ENCODE peak calls at places on chromosome 2, in ten cellular contexts. One of them, this sample, is unnamed.

GRCh38 chr2:42493885-42494433 is at the start of gene KCNG3:
- DNase-seq in IMR-90: peak
- DNase-seq in A549: peak
- DNase-seq in AG09319: no peak
- DNase-seq in HCT116: no peak
- DNase-seq in NCI-H1105 treated with DMSO at 0.1 percent for 48 hours: peak
- DNase-seq in NCI-H1092 treated with DMSO at 0.1 percent for 48 hours: peak
- DNase-seq in COLO829: peak
- DNase-seq in left ventricle myocardium inferior: peak
- DNase-seq in fibroblast of the aortic adventitia: no peak
- DNase-seq in this sample: no peak

GRCh38 chr2:120625865-120626560 is 109.7 kb upstream of the GLI2 start:
- DNase-seq in IMR-90: no peak
- DNase-seq in A549: no peak
- DNase-seq in AG09319: no peak
- DNase-seq in HCT116: no peak
- DNase-seq in NCI-H1105 treated with DMSO at 0.1 percent for 48 hours: no peak
- DNase-seq in NCI-H1092 treated with DMSO at 0.1 percent for 48 hours: peak
- DNase-seq in COLO829: no peak
- DNase-seq in left ventricle myocardium inferior: no peak
- DNase-seq in fibroblast of the aortic adventitia: no peak
- DNase-seq in this sample: no peak

GRCh38 chr2:156445311-156446218 is 9.4 kb downstream of the GPD2 start:
- DNase-seq in IMR-90: peak
- DNase-seq in A549: no peak
- DNase-seq in AG09319: peak
- DNase-seq in HCT116: no peak
- DNase-seq in NCI-H1105 treated with DMSO at 0.1 percent for 48 hours: no peak
- DNase-seq in NCI-H1092 treated with DMSO at 0.1 percent for 48 hours: no peak
- DNase-seq in COLO829: peak
- DNase-seq in left ventricle myocardium inferior: no peak
- DNase-seq in fibroblast of the aortic adventitia: peak
- DNase-seq in this sample: peak

GRCh38 chr2:160014227-160014626 is 48.2 kb downstream of the PLA2R1 start:
- DNase-seq in IMR-90: no peak
- DNase-seq in A549: no peak
- DNase-seq in AG09319: no peak
- DNase-seq in HCT116: no peak
- DNase-seq in NCI-H1105 treated with DMSO at 0.1 percent for 48 hours: no peak
- DNase-seq in NCI-H1092 treated with DMSO at 0.1 percent for 48 hours: no peak
- DNase-seq in COLO829: no peak
- DNase-seq in left ventricle myocardium inferior: no peak
- DNase-seq in fibroblast of the aortic adventitia: peak
- DNase-seq in this sample: no peak

GRCh38 chr2:197028230-197028629 is 101.7 kb upstream of the PGAP1 start:
- DNase-seq in IMR-90: peak
- DNase-seq in A549: peak
- DNase-seq in AG09319: no peak
- DNase-seq in HCT116: peak
- DNase-seq in NCI-H1105 treated with DMSO at 0.1 percent for 48 hours: no peak
- DNase-seq in NCI-H1092 treated with DMSO at 0.1 percent for 48 hours: no peak
- DNase-seq in COLO829: peak
- DNase-seq in left ventricle myocardium inferior: no peak
- DNase-seq in fibroblast of the aortic adventitia: peak
- DNase-seq in this sample: peak

GRCh38 chr2:210537021-210537650 is 19.3 kb upstream of the CPS1 start:
- DNase-seq in IMR-90: no peak
- DNase-seq in A549: no peak
- DNase-seq in AG09319: no peak
- DNase-seq in HCT116: no peak
- DNase-seq in NCI-H1105 treated with DMSO at 0.1 percent for 48 hours: peak
- DNase-seq in NCI-H1092 treated with DMSO at 0.1 percent for 48 hours: no peak
- DNase-seq in COLO829: no peak
- DNase-seq in left ventricle myocardium inferior: no peak
- DNase-seq in fibroblast of the aortic adventitia: no peak
- DNase-seq in this sample: no peak

GRCh38 chr2:98463988-98464771 is 19.5 kb downstream of the INPP4A start:
- DNase-seq in IMR-90: no peak
- DNase-seq in A549: no peak
- DNase-seq in AG09319: no peak
- DNase-seq in HCT116: no peak
- DNase-seq in NCI-H1105 treated with DMSO at 0.1 percent for 48 hours: no peak
- DNase-seq in NCI-H1092 treated with DMSO at 0.1 percent for 48 hours: no peak
- DNase-seq in COLO829: no peak
- DNase-seq in left ventricle myocardium inferior: no peak
- DNase-seq in fibroblast of the aortic adventitia: no peak
- DNase-seq in this sample: no peak

GRCh38 chr2:237859533-237860272 is at the start of gene RAMP1:
- DNase-seq in IMR-90: peak
- DNase-seq in A549: no peak
- DNase-seq in AG09319: no peak
- DNase-seq in HCT116: no peak
- DNase-seq in NCI-H1105 treated with DMSO at 0.1 percent for 48 hours: no peak
- DNase-seq in NCI-H1092 treated with DMSO at 0.1 percent for 48 hours: no peak
- DNase-seq in COLO829: no peak
- DNase-seq in left ventricle myocardium inferior: no peak
- DNase-seq in fibroblast of the aortic adventitia: no peak
- DNase-seq in this sample: no peak

GRCh38 chr2:29502452-29502851 is 387.2 kb downstream of the CLIP4 start:
- DNase-seq in IMR-90: peak
- DNase-seq in A549: no peak
- DNase-seq in AG09319: no peak
- DNase-seq in HCT116: no peak
- DNase-seq in NCI-H1105 treated with DMSO at 0.1 percent for 48 hours: no peak
- DNase-seq in NCI-H1092 treated with DMSO at 0.1 percent for 48 hours: no peak
- DNase-seq in COLO829: no peak
- DNase-seq in left ventricle myocardium inferior: no peak
- DNase-seq in fibroblast of the aortic adventitia: peak
- DNase-seq in this sample: no peak

GRCh38 chr2:96962567-96963203 is 23.7 kb downstream of the FAM178B start:
- DNase-seq in IMR-90: no peak
- DNase-seq in A549: no peak
- DNase-seq in AG09319: no peak
- DNase-seq in HCT116: no peak
- DNase-seq in NCI-H1105 treated with DMSO at 0.1 percent for 48 hours: no peak
- DNase-seq in NCI-H1092 treated with DMSO at 0.1 percent for 48 hours: no peak
- DNase-seq in COLO829: peak
- DNase-seq in left ventricle myocardium inferior: no peak
- DNase-seq in fibroblast of the aortic adventitia: no peak
- DNase-seq in this sample: no peak

GRCh38 chr2:32865399-32866068 is 81.2 kb upstream of the LTBP1 start:
- DNase-seq in IMR-90: peak
- DNase-seq in A549: no peak
- DNase-seq in AG09319: peak
- DNase-seq in HCT116: peak
- DNase-seq in NCI-H1105 treated with DMSO at 0.1 percent for 48 hours: no peak
- DNase-seq in NCI-H1092 treated with DMSO at 0.1 percent for 48 hours: no peak
- DNase-seq in COLO829: no peak
- DNase-seq in left ventricle myocardium inferior: no peak
- DNase-seq in fibroblast of the aortic adventitia: peak
- DNase-seq in this sample: peak

GRCh38 chr2:226721541-226721940 is 78.1 kb downstream of the IRS1 start:
- DNase-seq in IMR-90: peak
- DNase-seq in A549: no peak
- DNase-seq in AG09319: no peak
- DNase-seq in HCT116: no peak
- DNase-seq in NCI-H1105 treated with DMSO at 0.1 percent for 48 hours: no peak
- DNase-seq in NCI-H1092 treated with DMSO at 0.1 percent for 48 hours: no peak
- DNase-seq in COLO829: no peak
- DNase-seq in left ventricle myocardium inferior: peak
- DNase-seq in fibroblast of the aortic adventitia: peak
- DNase-seq in this sample: no peak

GRCh38 chr2:69585855-69586560 is 57.5 kb downstream of the AAK1 start:
- DNase-seq in IMR-90: no peak
- DNase-seq in A549: no peak
- DNase-seq in AG09319: no peak
- DNase-seq in HCT116: no peak
- DNase-seq in NCI-H1105 treated with DMSO at 0.1 percent for 48 hours: no peak
- DNase-seq in NCI-H1092 treated with DMSO at 0.1 percent for 48 hours: no peak
- DNase-seq in COLO829: no peak
- DNase-seq in left ventricle myocardium inferior: no peak
- DNase-seq in fibroblast of the aortic adventitia: no peak
- DNase-seq in this sample: no peak

GRCh38 chr2:108271691-108272253 is 16.9 kb upstream of the SULT1C2 start:
- DNase-seq in IMR-90: peak
- DNase-seq in A549: peak
- DNase-seq in AG09319: peak
- DNase-seq in HCT116: no peak
- DNase-seq in NCI-H1105 treated with DMSO at 0.1 percent for 48 hours: no peak
- DNase-seq in NCI-H1092 treated with DMSO at 0.1 percent for 48 hours: no peak
- DNase-seq in COLO829: peak
- DNase-seq in left ventricle myocardium inferior: no peak
- DNase-seq in fibroblast of the aortic adventitia: peak
- DNase-seq in this sample: peak